ENCODE peak calls at places on chromosomes 4 and X, in six cellular contexts. A, K, I, G, Z and T are unnamed samples.

GRCh38 chr4:127732623-127733199 is 2.5 kb downstream of the SLC25A31 start:
- DNase-seq in A (no peak), K (peak; percentile 15), I (no peak), G (peak; percentile 60), Z (no peak), T (no peak)

GRCh38 chr4:26030260-26030667 is 116.2 kb downstream of the SMIM20 start:
- DNase-seq in A (no peak), K (no peak), I (no peak), G (no peak), Z (no peak), T (no peak)

GRCh38 chrX:39688576-39689373 is 409.0 kb downstream of the BCOR start:
- DNase-seq in A (peak; percentile 57), K (peak; percentile 8), I (peak; percentile 45), G (peak; percentile 7), Z (peak; percentile 72), T (peak; percentile 75)

GRCh38 chr4:152462715-152463114 is 73.2 kb downstream of the FBXW7 start:
- DNase-seq in A (no peak), K (no peak), I (no peak), G (peak; percentile 17), Z (no peak), T (no peak)

GRCh38 chr4:16764622-16765021 is 133.8 kb downstream of the LDB2 start:
- DNase-seq in A (no peak), K (no peak), I (no peak), G (peak; percentile 29), Z (no peak), T (no peak)

GRCh38 chr4:54063737-54064316 is 578 bp downstream of the CHIC2 start:
- DNase-seq in A (peak; percentile 35), K (peak; percentile 30), I (peak; percentile 43), G (no peak), Z (peak; percentile 29), T (peak; percentile 70)

GRCh38 chr4:182344968-182345367 is 101.8 kb downstream of the TENM3 start:
- DNase-seq in A (no peak), K (no peak), I (no peak), G (no peak), Z (no peak), T (no peak)

GRCh38 chr4:111562811-111563210 is 582.4 kb upstream of the FAM241A start:
- DNase-seq in A (no peak), K (no peak), I (no peak), G (peak; percentile 66), Z (no peak), T (no peak)

GRCh38 chr4:142977182-142977581 is 131.1 kb upstream of the INPP4B start:
- DNase-seq in A (no peak), K (no peak), I (no peak), G (no peak), Z (no peak), T (no peak)

GRCh38 chr4:173420324-173420752 is 21.4 kb upstream of the SCRG1 start:
- DNase-seq in A (no peak), K (no peak), I (no peak), G (peak; percentile 28), Z (no peak), T (no peak)

GRCh38 chr4:186693159-186693815 is 30.4 kb downstream of the FAT1 start:
- DNase-seq in A (peak; percentile 74), K (peak; percentile 87), I (peak; percentile 69), G (peak; percentile 87), Z (peak; percentile 48), T (no peak)

GRCh38 chr4:154779362-154779947 is 1.6 kb upstream of the RBM46 start:
- DNase-seq in A (no peak), K (no peak), I (no peak), G (peak; percentile 39), Z (no peak), T (no peak)

GRCh38 chrX:110536788-110537187 is 178.1 kb downstream of the RTL9 start:
- DNase-seq in A (no peak), K (no peak), I (no peak), G (no peak), Z (no peak), T (no peak)

GRCh38 chr4:119589165-119589564 is 39.4 kb downstream of the PDE5A start:
- DNase-seq in A (no peak), K (no peak), I (no peak), G (peak; percentile 60), Z (no peak), T (no peak)

GRCh38 chr4:1970926-1971325 is 37.8 kb downstream of the NELFA start:
- DNase-seq in A (no peak), K (no peak), I (no peak), G (no peak), Z (no peak), T (no peak)

GRCh38 chrX:16754019-16754418 is 32.2 kb upstream of the TXLNG start:
- DNase-seq in A (no peak), K (no peak), I (no peak), G (no peak), Z (no peak), T (no peak)

GRCh38 chr4:82770607-82771006 is 28.0 kb downstream of the SCD5 start:
- DNase-seq in A (no peak), K (no peak), I (no peak), G (no peak), Z (no peak), T (no peak)

GRCh38 chr4:23903859-23904438 is 14.1 kb upstream of the PPARGC1A start:
- DNase-seq in A (no peak), K (peak; percentile 31), I (no peak), G (no peak), Z (no peak), T (no peak)
- TF ChIP-seq CTCF in A (no peak), K (no peak), I (no peak), G (no peak), Z (no peak), T (no peak)

GRCh38 chrX:48598645-48599044 is 1.4 kb downstream of the WDR13 start:
- DNase-seq in A (no peak), K (no peak), I (no peak), G (no peak), Z (no peak), T (peak; percentile 42)

GRCh38 chrX:48599341-48599740 is 2.0 kb downstream of the WDR13 start:
- DNase-seq in A (no peak), K (no peak), I (no peak), G (no peak), Z (no peak), T (no peak)

GRCh38 chrX:48595929-48596328 is 1.4 kb upstream of the WDR13 start:
- DNase-seq in A (no peak), K (no peak), I (no peak), G (no peak), Z (no peak), T (no peak)

GRCh38 chrX:48600226-48600625 is 2.9 kb downstream of the WDR13 start:
- DNase-seq in A (no peak), K (no peak), I (no peak), G (no peak), Z (no peak), T (no peak)

DNA sequence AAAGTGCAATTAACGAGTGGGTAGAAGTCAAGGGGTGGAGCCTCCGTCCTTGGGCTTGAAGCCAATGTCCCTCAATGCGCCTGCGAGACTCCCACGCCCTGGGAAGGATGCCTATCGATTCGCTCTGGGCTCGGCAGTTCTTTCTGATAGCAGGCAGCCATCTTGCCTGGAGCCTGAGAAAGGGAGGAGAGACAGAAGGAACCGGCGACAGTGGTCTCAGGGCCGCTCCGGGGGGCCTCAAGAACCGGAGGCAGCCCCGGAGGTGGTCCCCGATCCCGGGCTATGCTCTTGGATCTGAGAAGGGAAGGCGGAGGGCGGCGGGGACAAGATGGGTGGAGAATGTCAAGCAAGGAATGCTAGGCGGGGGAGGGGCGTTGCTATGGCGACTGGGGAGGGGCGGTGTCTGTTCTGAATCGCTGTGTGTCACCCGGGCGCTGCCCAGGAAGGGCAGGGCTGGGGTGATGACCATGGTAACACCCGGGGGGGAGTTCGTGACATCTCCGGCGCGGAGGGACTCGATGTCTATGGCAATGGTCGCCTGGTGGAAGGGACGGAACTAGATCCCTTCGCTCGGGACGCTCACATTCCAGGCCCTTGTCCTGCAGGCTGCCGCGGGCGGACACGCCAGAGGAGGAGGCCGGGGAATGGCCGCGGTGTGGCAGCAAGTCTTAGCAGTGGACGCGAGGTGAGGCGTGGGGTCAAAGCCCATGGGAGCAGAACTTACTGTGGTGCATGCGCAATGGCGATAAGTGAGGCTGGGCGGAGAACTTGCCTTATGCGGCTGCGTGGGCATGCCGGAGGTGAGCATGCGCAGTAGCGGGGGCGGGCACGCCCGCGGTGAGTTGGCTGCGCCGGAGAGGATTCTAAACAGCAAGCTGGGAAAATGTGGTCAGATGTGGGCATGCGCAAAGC is at the start of gene WDR13:
- DNase-seq in A (peak; percentile 97), K (peak; percentile 85), I (peak; percentile 93), G (peak; percentile 93), Z (peak; percentile 93), T (peak; percentile 92)
- TF ChIP-seq POLR2A in A (peak; percentile 46), K (peak; percentile 62), I (peak; percentile 19), G (peak; percentile 65), Z (peak; percentile 62), T (peak; percentile 72)

GRCh38 chr4:76698141-76698540 is 199.8 kb downstream of the SOWAHB start:
- DNase-seq in A (no peak), K (no peak), I (no peak), G (no peak), Z (no peak), T (no peak)
- H3K27ac ChIP-seq in A (no peak overlapping the region), K (no peak overlapping the region), I (no peak overlapping the region), G (no peak overlapping the region), Z (no peak overlapping the region), T (no peak overlapping the region)

DNA sequence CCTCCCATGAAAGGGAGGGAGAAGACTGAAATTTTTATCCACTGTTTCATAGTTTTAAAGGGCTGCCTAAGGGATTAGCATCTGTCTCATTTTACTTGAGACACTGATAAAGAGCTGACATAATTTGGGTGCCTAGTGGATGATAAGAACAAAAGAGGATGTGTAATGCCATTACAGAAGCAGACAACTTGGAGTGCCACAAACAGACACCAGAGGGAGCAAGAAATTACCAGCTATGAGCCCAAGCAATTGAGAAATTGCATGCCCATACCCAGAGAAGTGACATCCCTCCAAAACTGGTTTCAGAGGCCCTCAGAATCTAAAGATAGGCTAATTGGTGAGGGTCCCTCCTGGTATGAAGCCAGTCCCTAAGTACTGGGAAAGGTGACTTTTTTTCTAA is 38.5 kb upstream of the POU3F4 start:
- DNase-seq in A (peak; percentile 13), K (peak; percentile 4), I (no peak), G (peak; percentile 1), Z (no peak), T (no peak)
- TF ChIP-seq CTCF in A (peak; percentile 59), K (no peak), I (peak; percentile 19), G (peak; percentile 31), Z (no peak), T (no peak)